ENCODE peak calls at places on chromosomes 11 and 22, in seven cellular contexts. One of them, this sample, is unnamed.

GRCh38 chr22:50217543-50218152 is 16.8 kb downstream of the SELENOO start:
- ATAC-seq in activated CD8-positive, alpha-beta T cell treated with anti-CD3 and anti-CD28 coated beads, Interleukin-2, amount 10 ng/mL, durations not matched to agents 7 days and 5 days: no peak
- ATAC-seq in B cell: no peak
- ATAC-seq in effector memory CD8-positive, alpha-beta T cell: no peak
- ATAC-seq in SK-N-SH treated with all-trans-retinoic acid at 6 μM for 48 hours: no peak
- ATAC-seq in K562: no peak
- ATAC-seq in activated T-cell treated with anti-CD3 and anti-CD28 coated beads, Interleukin-2, amount 50 U/mL, for 4 hours: no peak
- ATAC-seq in this sample: no peak

GRCh38 chr11:48101044-48101733 is 115.4 kb upstream of the OR4B1 start:
- ATAC-seq in activated CD8-positive, alpha-beta T cell treated with anti-CD3 and anti-CD28 coated beads, Interleukin-2, amount 10 ng/mL, durations not matched to agents 7 days and 5 days: no peak
- ATAC-seq in B cell: no peak
- ATAC-seq in effector memory CD8-positive, alpha-beta T cell: no peak
- ATAC-seq in SK-N-SH treated with all-trans-retinoic acid at 6 μM for 48 hours: no peak
- ATAC-seq in K562: peak
- ATAC-seq in activated T-cell treated with anti-CD3 and anti-CD28 coated beads, Interleukin-2, amount 50 U/mL, for 4 hours: no peak
- ATAC-seq in this sample: no peak

GRCh38 chr11:71062199-71062598 is 190.2 kb downstream of the SHANK2 start:
- ATAC-seq in activated CD8-positive, alpha-beta T cell treated with anti-CD3 and anti-CD28 coated beads, Interleukin-2, amount 10 ng/mL, durations not matched to agents 7 days and 5 days: no peak
- ATAC-seq in B cell: no peak
- ATAC-seq in effector memory CD8-positive, alpha-beta T cell: no peak
- ATAC-seq in SK-N-SH treated with all-trans-retinoic acid at 6 μM for 48 hours: no peak
- ATAC-seq in K562: no peak
- ATAC-seq in activated T-cell treated with anti-CD3 and anti-CD28 coated beads, Interleukin-2, amount 50 U/mL, for 4 hours: no peak
- ATAC-seq in this sample: no peak

GRCh38 chr22:38485783-38486182 is 17.9 kb downstream of the KDELR3 start:
- ATAC-seq in activated CD8-positive, alpha-beta T cell treated with anti-CD3 and anti-CD28 coated beads, Interleukin-2, amount 10 ng/mL, durations not matched to agents 7 days and 5 days: no peak
- ATAC-seq in B cell: no peak
- ATAC-seq in effector memory CD8-positive, alpha-beta T cell: peak
- ATAC-seq in SK-N-SH treated with all-trans-retinoic acid at 6 μM for 48 hours: no peak
- ATAC-seq in K562: no peak
- ATAC-seq in activated T-cell treated with anti-CD3 and anti-CD28 coated beads, Interleukin-2, amount 50 U/mL, for 4 hours: no peak
- ATAC-seq in this sample: no peak

GRCh38 chr11:75563978-75564552 is 2.0 kb downstream of the SERPINH1 start:
- ATAC-seq in activated CD8-positive, alpha-beta T cell treated with anti-CD3 and anti-CD28 coated beads, Interleukin-2, amount 10 ng/mL, durations not matched to agents 7 days and 5 days: no peak
- ATAC-seq in B cell: no peak
- ATAC-seq in effector memory CD8-positive, alpha-beta T cell: no peak
- ATAC-seq in SK-N-SH treated with all-trans-retinoic acid at 6 μM for 48 hours: no peak
- ATAC-seq in K562: peak
- ATAC-seq in activated T-cell treated with anti-CD3 and anti-CD28 coated beads, Interleukin-2, amount 50 U/mL, for 4 hours: no peak
- ATAC-seq in this sample: no peak

GRCh38 chr11:85165819-85166218 is 461.3 kb downstream of the DLG2 start:
- ATAC-seq in activated CD8-positive, alpha-beta T cell treated with anti-CD3 and anti-CD28 coated beads, Interleukin-2, amount 10 ng/mL, durations not matched to agents 7 days and 5 days: no peak
- ATAC-seq in B cell: no peak
- ATAC-seq in effector memory CD8-positive, alpha-beta T cell: no peak
- ATAC-seq in SK-N-SH treated with all-trans-retinoic acid at 6 μM for 48 hours: no peak
- ATAC-seq in K562: no peak
- ATAC-seq in activated T-cell treated with anti-CD3 and anti-CD28 coated beads, Interleukin-2, amount 50 U/mL, for 4 hours: no peak
- ATAC-seq in this sample: no peak

GRCh38 chr11:57646756-57647303 is 2.9 kb downstream of the YPEL4 start:
- ATAC-seq in activated CD8-positive, alpha-beta T cell treated with anti-CD3 and anti-CD28 coated beads, Interleukin-2, amount 10 ng/mL, durations not matched to agents 7 days and 5 days: no peak
- ATAC-seq in B cell: no peak
- ATAC-seq in effector memory CD8-positive, alpha-beta T cell: no peak
- ATAC-seq in SK-N-SH treated with all-trans-retinoic acid at 6 μM for 48 hours: no peak
- ATAC-seq in K562: no peak
- ATAC-seq in activated T-cell treated with anti-CD3 and anti-CD28 coated beads, Interleukin-2, amount 50 U/mL, for 4 hours: no peak
- ATAC-seq in this sample: no peak

GRCh38 chr11:3000032-3000961 is 8.2 kb upstream of the NAP1L4 start:
- ATAC-seq in activated CD8-positive, alpha-beta T cell treated with anti-CD3 and anti-CD28 coated beads, Interleukin-2, amount 10 ng/mL, durations not matched to agents 7 days and 5 days: no peak
- ATAC-seq in B cell: no peak
- ATAC-seq in effector memory CD8-positive, alpha-beta T cell: no peak
- ATAC-seq in SK-N-SH treated with all-trans-retinoic acid at 6 μM for 48 hours: peak
- ATAC-seq in K562: no peak
- ATAC-seq in activated T-cell treated with anti-CD3 and anti-CD28 coated beads, Interleukin-2, amount 50 U/mL, for 4 hours: no peak
- ATAC-seq in this sample: no peak

GRCh38 chr11:60840711-60841430 is 1.0 kb upstream of the CCDC86 start:
- ATAC-seq in activated CD8-positive, alpha-beta T cell treated with anti-CD3 and anti-CD28 coated beads, Interleukin-2, amount 10 ng/mL, durations not matched to agents 7 days and 5 days: no peak
- ATAC-seq in B cell: no peak
- ATAC-seq in effector memory CD8-positive, alpha-beta T cell: no peak
- ATAC-seq in SK-N-SH treated with all-trans-retinoic acid at 6 μM for 48 hours: no peak
- ATAC-seq in K562: no peak
- ATAC-seq in activated T-cell treated with anti-CD3 and anti-CD28 coated beads, Interleukin-2, amount 50 U/mL, for 4 hours: no peak
- ATAC-seq in this sample: no peak

GRCh38 chr11:196786-197731 is 4.2 kb downstream of the SCGB1C1 start:
- ATAC-seq in activated CD8-positive, alpha-beta T cell treated with anti-CD3 and anti-CD28 coated beads, Interleukin-2, amount 10 ng/mL, durations not matched to agents 7 days and 5 days: no peak
- ATAC-seq in B cell: no peak
- ATAC-seq in effector memory CD8-positive, alpha-beta T cell: no peak
- ATAC-seq in SK-N-SH treated with all-trans-retinoic acid at 6 μM for 48 hours: no peak
- ATAC-seq in K562: peak
- ATAC-seq in activated T-cell treated with anti-CD3 and anti-CD28 coated beads, Interleukin-2, amount 50 U/mL, for 4 hours: no peak
- ATAC-seq in this sample: no peak

GRCh38 chr11:34157163-34157562 is 51.7 kb downstream of the NAT10 start:
- ATAC-seq in activated CD8-positive, alpha-beta T cell treated with anti-CD3 and anti-CD28 coated beads, Interleukin-2, amount 10 ng/mL, durations not matched to agents 7 days and 5 days: no peak
- ATAC-seq in B cell: no peak
- ATAC-seq in effector memory CD8-positive, alpha-beta T cell: no peak
- ATAC-seq in SK-N-SH treated with all-trans-retinoic acid at 6 μM for 48 hours: no peak
- ATAC-seq in K562: no peak
- ATAC-seq in activated T-cell treated with anti-CD3 and anti-CD28 coated beads, Interleukin-2, amount 50 U/mL, for 4 hours: no peak
- ATAC-seq in this sample: no peak

GRCh38 chr11:62905286-62905685 is 15.9 kb downstream of the CHRM1 start:
- ATAC-seq in activated CD8-positive, alpha-beta T cell treated with anti-CD3 and anti-CD28 coated beads, Interleukin-2, amount 10 ng/mL, durations not matched to agents 7 days and 5 days: no peak
- ATAC-seq in B cell: no peak
- ATAC-seq in effector memory CD8-positive, alpha-beta T cell: no peak
- ATAC-seq in SK-N-SH treated with all-trans-retinoic acid at 6 μM for 48 hours: peak
- ATAC-seq in K562: no peak
- ATAC-seq in activated T-cell treated with anti-CD3 and anti-CD28 coated beads, Interleukin-2, amount 50 U/mL, for 4 hours: no peak
- ATAC-seq in this sample: no peak

GRCh38 chr22:47757741-47758140 is 995.3 kb downstream of the TBC1D22A start:
- ATAC-seq in activated CD8-positive, alpha-beta T cell treated with anti-CD3 and anti-CD28 coated beads, Interleukin-2, amount 10 ng/mL, durations not matched to agents 7 days and 5 days: no peak
- ATAC-seq in B cell: no peak
- ATAC-seq in effector memory CD8-positive, alpha-beta T cell: no peak
- ATAC-seq in SK-N-SH treated with all-trans-retinoic acid at 6 μM for 48 hours: no peak
- ATAC-seq in K562: no peak
- ATAC-seq in activated T-cell treated with anti-CD3 and anti-CD28 coated beads, Interleukin-2, amount 50 U/mL, for 4 hours: no peak
- ATAC-seq in this sample: no peak

GRCh38 chr11:10770626-10771254 is 19.7 kb downstream of the CTR9 start:
- ATAC-seq in activated CD8-positive, alpha-beta T cell treated with anti-CD3 and anti-CD28 coated beads, Interleukin-2, amount 10 ng/mL, durations not matched to agents 7 days and 5 days: peak
- ATAC-seq in B cell: no peak
- ATAC-seq in effector memory CD8-positive, alpha-beta T cell: no peak
- ATAC-seq in SK-N-SH treated with all-trans-retinoic acid at 6 μM for 48 hours: peak
- ATAC-seq in K562: peak
- ATAC-seq in activated T-cell treated with anti-CD3 and anti-CD28 coated beads, Interleukin-2, amount 50 U/mL, for 4 hours: no peak
- ATAC-seq in this sample: no peak

GRCh38 chr22:39920134-39920743 is 19.4 kb downstream of the GRAP2 start:
- ATAC-seq in activated CD8-positive, alpha-beta T cell treated with anti-CD3 and anti-CD28 coated beads, Interleukin-2, amount 10 ng/mL, durations not matched to agents 7 days and 5 days: peak
- ATAC-seq in B cell: no peak
- ATAC-seq in effector memory CD8-positive, alpha-beta T cell: peak
- ATAC-seq in SK-N-SH treated with all-trans-retinoic acid at 6 μM for 48 hours: no peak
- ATAC-seq in K562: peak
- ATAC-seq in activated T-cell treated with anti-CD3 and anti-CD28 coated beads, Interleukin-2, amount 50 U/mL, for 4 hours: peak
- ATAC-seq in this sample: peak

GRCh38 chr11:124069429-124070401 is 28.6 kb upstream of the OR10G7 start:
- ATAC-seq in activated CD8-positive, alpha-beta T cell treated with anti-CD3 and anti-CD28 coated beads, Interleukin-2, amount 10 ng/mL, durations not matched to agents 7 days and 5 days: peak
- ATAC-seq in B cell: peak
- ATAC-seq in effector memory CD8-positive, alpha-beta T cell: peak
- ATAC-seq in SK-N-SH treated with all-trans-retinoic acid at 6 μM for 48 hours: peak
- ATAC-seq in K562: peak
- ATAC-seq in activated T-cell treated with anti-CD3 and anti-CD28 coated beads, Interleukin-2, amount 50 U/mL, for 4 hours: peak
- ATAC-seq in this sample: peak

GRCh38 chr22:20576445-20576816 is 69.0 kb downstream of the MED15 start:
- ATAC-seq in activated CD8-positive, alpha-beta T cell treated with anti-CD3 and anti-CD28 coated beads, Interleukin-2, amount 10 ng/mL, durations not matched to agents 7 days and 5 days: no peak
- ATAC-seq in B cell: no peak
- ATAC-seq in effector memory CD8-positive, alpha-beta T cell: no peak
- ATAC-seq in SK-N-SH treated with all-trans-retinoic acid at 6 μM for 48 hours: no peak
- ATAC-seq in K562: no peak
- ATAC-seq in activated T-cell treated with anti-CD3 and anti-CD28 coated beads, Interleukin-2, amount 50 U/mL, for 4 hours: no peak
- ATAC-seq in this sample: no peak

GRCh38 chr11:47766363-47767227 is 546 bp downstream of the FNBP4 start:
- ATAC-seq in activated CD8-positive, alpha-beta T cell treated with anti-CD3 and anti-CD28 coated beads, Interleukin-2, amount 10 ng/mL, durations not matched to agents 7 days and 5 days: peak
- ATAC-seq in B cell: peak
- ATAC-seq in effector memory CD8-positive, alpha-beta T cell: peak
- ATAC-seq in SK-N-SH treated with all-trans-retinoic acid at 6 μM for 48 hours: peak
- ATAC-seq in K562: peak
- ATAC-seq in activated T-cell treated with anti-CD3 and anti-CD28 coated beads, Interleukin-2, amount 50 U/mL, for 4 hours: peak
- ATAC-seq in this sample: peak

GRCh38 chr11:47354913-47355282 is 2.4 kb upstream of the MYBPC3 start:
- ATAC-seq in activated CD8-positive, alpha-beta T cell treated with anti-CD3 and anti-CD28 coated beads, Interleukin-2, amount 10 ng/mL, durations not matched to agents 7 days and 5 days: no peak
- ATAC-seq in B cell: no peak
- ATAC-seq in effector memory CD8-positive, alpha-beta T cell: no peak
- ATAC-seq in SK-N-SH treated with all-trans-retinoic acid at 6 μM for 48 hours: no peak
- ATAC-seq in K562: no peak
- ATAC-seq in activated T-cell treated with anti-CD3 and anti-CD28 coated beads, Interleukin-2, amount 50 U/mL, for 4 hours: no peak
- ATAC-seq in this sample: no peak

GRCh38 chr22:42169055-42169469 is 38.5 kb upstream of the CYP2D6 start:
- ATAC-seq in activated CD8-positive, alpha-beta T cell treated with anti-CD3 and anti-CD28 coated beads, Interleukin-2, amount 10 ng/mL, durations not matched to agents 7 days and 5 days: peak
- ATAC-seq in B cell: peak
- ATAC-seq in effector memory CD8-positive, alpha-beta T cell: peak
- ATAC-seq in SK-N-SH treated with all-trans-retinoic acid at 6 μM for 48 hours: peak
- ATAC-seq in K562: peak
- ATAC-seq in activated T-cell treated with anti-CD3 and anti-CD28 coated beads, Interleukin-2, amount 50 U/mL, for 4 hours: peak
- ATAC-seq in this sample: peak

GRCh38 chr11:8340299-8340698 is 76.6 kb upstream of the LMO1 start:
- ATAC-seq in activated CD8-positive, alpha-beta T cell treated with anti-CD3 and anti-CD28 coated beads, Interleukin-2, amount 10 ng/mL, durations not matched to agents 7 days and 5 days: no peak
- ATAC-seq in B cell: no peak
- ATAC-seq in effector memory CD8-positive, alpha-beta T cell: no peak
- ATAC-seq in SK-N-SH treated with all-trans-retinoic acid at 6 μM for 48 hours: no peak
- ATAC-seq in K562: no peak
- ATAC-seq in activated T-cell treated with anti-CD3 and anti-CD28 coated beads, Interleukin-2, amount 50 U/mL, for 4 hours: no peak
- ATAC-seq in this sample: no peak

GRCh38 chr11:125164422-125165110 is at the start of gene PKNOX2:
- ATAC-seq in activated CD8-positive, alpha-beta T cell treated with anti-CD3 and anti-CD28 coated beads, Interleukin-2, amount 10 ng/mL, durations not matched to agents 7 days and 5 days: peak
- ATAC-seq in B cell: peak
- ATAC-seq in effector memory CD8-positive, alpha-beta T cell: peak
- ATAC-seq in SK-N-SH treated with all-trans-retinoic acid at 6 μM for 48 hours: peak
- ATAC-seq in K562: peak
- ATAC-seq in activated T-cell treated with anti-CD3 and anti-CD28 coated beads, Interleukin-2, amount 50 U/mL, for 4 hours: peak
- ATAC-seq in this sample: peak